ENCODE peak calls at places on chromosomes 13 and 19, in six cellular contexts. L, S, H, U, X and G are unnamed samples. For H3K9me3, the result is how much of the 10 kb centered on the place peaks cover.

GRCh38 chr13:65342938-65343337 is 1887.2 kb downstream of the PCDH9 start:
- DNase-seq in S (no peak), U (no peak), L (no peak), H (no peak), X (no peak), G (no peak)

GRCh38 chr19:32223595-32224370 is 121.6 kb upstream of the ZNF507 start:
- DNase-seq in S (peak), U (no peak), L (no peak), X (peak), H (peak), G (no peak)

GRCh38 chr19:49533551-49534488 is 6.0 kb downstream of the RCN3 start:
- DNase-seq in L (peak), S (peak), X (peak), H (peak), U (peak), G (peak)

GRCh38 chr19:44499559-44499958 is 763 bp downstream of the ZNF180 start:
- DNase-seq in L (no peak), H (no peak), S (no peak), X (no peak), U (no peak), G (no peak)

GRCh38 chr19:17202249-17202648 is 12.9 kb upstream of the USE1 start:
- DNase-seq in X (no peak), L (no peak), U (no peak), H (no peak), S (no peak), G (no peak)

GRCh38 chr19:50311723-50312635 is 17.2 kb downstream of the KCNC3 start:
- DNase-seq in U (no peak), L (no peak), H (no peak), X (no peak), S (peak), G (no peak)

GRCh38 chr19:23512151-23512925 is 117.1 kb upstream of the ZNF91 start:
- DNase-seq in L (no peak), U (no peak), H (no peak), S (no peak), X (no peak), G (no peak)

GRCh38 chr19:35436477-35437141 is 11.4 kb upstream of the FFAR2 start:
- DNase-seq in U (no peak), S (no peak), X (no peak), L (peak), H (no peak), G (no peak)

GRCh38 chr19:58519355-58520256 is at the start of gene ZBTB45:
- DNase-seq in H (peak), S (peak), L (peak), U (peak), X (peak), G (peak)

GRCh38 chr19:38478273-38478971 is 44.9 kb downstream of the RYR1 start:
- DNase-seq in U (no peak), L (no peak), H (no peak), X (no peak), S (peak), G (no peak)

GRCh38 chr19:50290775-50291174 is 38.4 kb downstream of the KCNC3 start:
- DNase-seq in X (no peak), U (no peak), S (no peak), H (no peak), L (no peak), G (peak)

GRCh38 chr13:67775359-67775758 is 545.2 kb upstream of the PCDH9 start:
- DNase-seq in U (no peak), S (no peak), X (no peak), L (no peak), H (no peak), G (no peak)

GRCh38 chr19:48928164-48929005 is 5.1 kb upstream of the DHDH start:
- DNase-seq in U (no peak), S (no peak), X (no peak), H (no peak), L (no peak), G (peak)

GRCh38 chr19:29497686-29498436 is 27.9 kb upstream of the VSTM2B start:
- DNase-seq in U (no peak), L (no peak), S (no peak), X (no peak), H (no peak), G (peak)

GRCh38 chr13:48575014-48575413 is 42.1 kb upstream of the RCBTB2 start:
- DNase-seq in X (no peak), S (no peak), H (no peak), L (no peak), U (no peak), G (no peak)

GRCh38 chr19:47158879-47159509 is 28.4 kb downstream of the SAE1 start:
- DNase-seq in S (no peak), H (peak), X (peak), U (no peak), L (no peak), G (no peak)

GRCh38 chr13:98963917-98964316 is 13.9 kb downstream of the DOCK9 start:
- DNase-seq in L (no peak), S (no peak), X (no peak), U (no peak), H (no peak), G (no peak)

GRCh38 chr19:53927745-53928144 is 18.7 kb downstream of the CACNG7 start:
- DNase-seq in S (peak), X (no peak), L (no peak), U (no peak), H (peak), G (no peak)

GRCh38 chr13:97946951-97947588 is 6.4 kb upstream of the IPO5 start:
- DNase-seq in X (no peak), L (no peak), H (no peak), U (no peak), S (no peak), G (no peak)

GRCh38 chr19:37227996-37228395 is 10.0 kb downstream of the ZNF383 start:
- DNase-seq in H (no peak), L (no peak), X (no peak), U (no peak), S (peak), G (no peak)

GRCh38 chr19:46442808-46443450 is 14.2 kb upstream of the PNMA8C start:
- DNase-seq in H (no peak), X (no peak), L (no peak), U (no peak), S (no peak), G (peak)

GRCh38 chr19:5048727-5049553 is 80.0 kb downstream of the KDM4B start:
- DNase-seq in H (no peak), L (peak), U (no peak), X (no peak), S (no peak), G (no peak)

GRCh38 chr13:79593611-79594275 is 112.8 kb downstream of the NDFIP2 start:
- DNase-seq in X (no peak), S (no peak), U (no peak), H (no peak), L (no peak), G (no peak)

GRCh38 chr19:17323973-17324327 is 10.7 kb downstream of the ANO8 start:
- DNase-seq in L (no peak), U (no peak), H (no peak), S (no peak), X (no peak), G (no peak)

GRCh38 chr13:59461411-59461810 is 702.3 kb downstream of the DIAPH3 start:
- DNase-seq in X (no peak), S (no peak), H (no peak), L (no peak), U (no peak), G (no peak)

GRCh38 chr13:48304132-48304876 is 753 bp downstream of the RB1 start:
- DNase-seq in S (peak), X (peak), U (peak), L (peak), H (peak), G (no peak)

GRCh38 chr13:98739023-98739422 is 13.4 kb downstream of the SLC15A1 start:
- DNase-seq in H (no peak), U (no peak), L (no peak), X (no peak), S (no peak), G (no peak)

GRCh38 chr13:112783946-112784500 is 94.2 kb downstream of the ATP11A start:
- DNase-seq in L (no peak), H (no peak), S (no peak), X (no peak), U (no peak), G (peak)

GRCh38 chr13:110338441-110339101 is 31.5 kb downstream of the COL4A2 start:
- DNase-seq in L (no peak), X (no peak), H (no peak), S (peak), U (peak), G (peak)

GRCh38 chr13:109945206-109945960 is 159.0 kb upstream of the IRS2 start:
- DNase-seq in L (no peak), U (no peak), X (no peak), S (no peak), H (no peak), G (no peak)

GRCh38 chr19:907183-907853 is 5.7 kb downstream of the R3HDM4 start:
- DNase-seq in H (no peak), L (no peak), X (peak), S (no peak), U (no peak), G (no peak)

GRCh38 chr13:51040431-51040830 is 70.6 kb downstream of the C13orf42 start:
- DNase-seq in X (no peak), U (no peak), H (no peak), S (no peak), L (no peak), G (no peak)

GRCh38 chr19:52028027-52028779 is at the start of gene ZNF614:
- DNase-seq in S (peak), X (peak), U (peak), L (peak), H (peak), G (peak)

GRCh38 chr19:52039169-52039568 is 9.5 kb downstream of the ZNF432 start:
- DNase-seq in S (no peak), L (no peak), U (no peak), H (no peak), X (no peak), G (no peak)

GRCh38 chr19:52028780-52029123 is 573 bp upstream of the ZNF614 start:
- DNase-seq in X (no peak), U (no peak), L (no peak), H (no peak), S (no peak), G (no peak)

GRCh38 chr19:52034051-52034728 is 6.0 kb upstream of the ZNF614 start:
- DNase-seq in L (no peak), H (no peak), S (no peak), X (no peak), U (no peak), G (no peak)
- H3K9me3 ChIP-seq in L (half or more), H (under half), S (under half), X (half or more), U (half or more), G (half or more)

GRCh38 chr19:12229990-12230389 is 64.7 kb downstream of the ZNF44 start:
- DNase-seq in U (no peak), H (no peak), X (no peak), S (no peak), L (no peak), G (no peak)

GRCh38 chr19:12237143-12237839 is 57.4 kb downstream of the ZNF44 start:
- DNase-seq in S (no peak), H (no peak), L (no peak), X (no peak), U (no peak), G (no peak)

GRCh38 chr19:12230751-12231733 is 63.6 kb downstream of the ZNF44 start:
- DNase-seq in H (no peak), X (no peak), U (peak), S (no peak), L (no peak), G (no peak)

GRCh38 chr19:12232961-12233360 is 61.7 kb downstream of the ZNF44 start:
- DNase-seq in L (no peak), H (no peak), U (no peak), X (no peak), S (no peak), G (no peak)
- H3K9me3 ChIP-seq in L (under half), H (under half), U (under half), X (under half), S (under half), G (under half)

GRCh38 chr13:41150058-41150457 is 17.5 kb upstream of the KBTBD6 start:
- DNase-seq in L (no peak), U (no peak), X (no peak), H (no peak), S (no peak), G (no peak)

GRCh38 chr13:41145136-41145908 is 12.7 kb upstream of the KBTBD6 start:
- DNase-seq in U (no peak), X (no peak), H (no peak), S (no peak), L (no peak), G (no peak)

GRCh38 chr13:41144576-41144975 is 12.0 kb upstream of the KBTBD6 start:
- DNase-seq in X (no peak), L (no peak), U (no peak), S (no peak), H (no peak), G (no peak)

GRCh38 chr13:41152005-41152404 is 19.4 kb upstream of the KBTBD6 start:
- DNase-seq in L (no peak), S (no peak), H (no peak), X (no peak), U (no peak), G (no peak)

DNA sequence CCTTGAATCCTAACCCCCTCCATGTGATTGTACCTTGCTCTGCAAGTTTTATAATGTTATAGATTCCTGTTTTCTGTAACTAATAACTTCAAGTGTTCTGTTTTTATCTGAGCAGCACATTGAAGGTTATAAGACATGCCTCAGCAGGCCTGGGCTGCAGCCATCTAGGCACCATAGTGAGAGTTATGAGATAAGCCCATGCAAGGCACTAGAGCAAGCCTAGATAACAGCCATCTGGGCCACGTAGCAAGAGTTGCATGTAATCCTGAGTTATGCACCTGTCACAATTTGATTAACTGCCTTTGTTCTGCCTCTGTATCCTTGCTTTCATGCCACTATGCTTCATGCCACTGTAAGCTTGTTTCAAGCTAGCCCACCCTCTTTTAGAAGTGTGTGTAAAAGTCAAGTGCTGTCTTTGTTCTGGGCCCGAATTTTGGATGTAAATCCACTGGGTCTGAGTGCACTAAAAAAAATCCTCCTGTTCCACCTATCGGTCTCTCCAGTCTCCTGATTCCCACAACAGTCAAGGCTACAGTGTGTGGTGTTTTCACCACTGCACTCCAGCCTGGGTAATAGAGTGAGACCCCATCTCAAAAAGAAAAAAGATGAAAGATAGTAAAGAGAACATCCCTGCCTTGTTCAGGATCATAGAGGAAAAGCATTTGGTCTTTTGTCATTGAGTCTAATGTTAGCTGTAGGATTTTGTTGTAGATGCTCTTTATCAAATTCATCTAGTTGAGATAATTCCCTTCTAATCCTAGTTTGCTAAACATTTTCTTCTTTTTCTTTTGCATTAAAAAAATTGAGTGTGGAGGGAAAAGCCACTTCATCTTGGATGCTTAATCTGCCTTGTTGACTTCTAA is 16.1 kb upstream of the KBTBD6 start:
- DNase-seq in H (no peak), X (no peak), U (no peak), L (no peak), S (no peak), G (no peak)
- H3K9me3 ChIP-seq in H (under half), X (under half), U (half or more), L (half or more), S (under half), G (under half)

GRCh38 chr19:6791237-6791636 is 18.7 kb downstream of the VAV1 start:
- DNase-seq in S (no peak), H (no peak), X (no peak), L (no peak), U (no peak), G (no peak)

GRCh38 chr19:6787393-6787792 is 14.9 kb downstream of the VAV1 start:
- DNase-seq in U (no peak), H (no peak), L (no peak), S (no peak), X (no peak), G (no peak)

GRCh38 chr19:6790194-6791128 is 18.0 kb downstream of the VAV1 start:
- DNase-seq in S (no peak), L (no peak), H (no peak), X (no peak), U (no peak), G (no peak)

GRCh38 chr19:6793411-6793810 is 20.9 kb downstream of the VAV1 start:
- DNase-seq in H (no peak), X (no peak), L (no peak), U (no peak), S (no peak), G (no peak)

GRCh38 chr19:6788896-6789295 is 16.4 kb downstream of the VAV1 start:
- DNase-seq in U (no peak), X (no peak), S (no peak), L (no peak), H (no peak), G (no peak)
- H3K9me3 ChIP-seq in U (under half), X (under half), S (under half), L (under half), H (under half), G (under half)

DNA sequence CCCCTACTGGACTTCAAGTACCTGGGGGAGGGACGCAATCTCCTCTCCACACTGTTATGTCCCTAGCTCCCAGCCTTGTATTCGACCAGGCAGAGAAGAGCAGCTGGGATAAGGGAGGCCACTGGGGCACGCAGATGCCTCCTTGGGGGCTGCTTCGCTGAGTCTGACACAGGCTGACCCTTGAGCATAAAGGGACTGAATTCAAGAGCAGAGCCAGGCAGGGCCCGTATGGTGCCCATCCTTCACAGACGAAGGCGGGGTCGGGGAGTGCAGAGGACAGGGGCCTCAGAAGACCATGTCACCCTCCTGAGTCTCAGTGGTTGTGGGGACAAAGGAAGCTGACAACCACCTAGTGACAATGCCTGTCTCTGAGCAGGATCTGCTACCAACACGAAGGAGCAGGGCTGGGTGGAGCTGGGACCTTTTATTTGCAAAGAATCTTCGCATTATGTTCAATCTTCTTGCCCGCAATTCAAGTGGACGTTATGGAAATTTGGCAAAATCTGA is 124.6 kb downstream of the TUBA3C start:
- DNase-seq in L (no peak), S (no peak), U (no peak), H (no peak), X (no peak), G (no peak)
- H3K9me3 ChIP-seq in L (half or more), S (under half), U (under half), H (under half), X (under half), G (under half)

GRCh38 chr13:30559274-30559673 is 58.4 kb upstream of the USPL1 start:
- DNase-seq in H (no peak), U (no peak), S (no peak), L (no peak), X (no peak), G (no peak)
- H3K9me3 ChIP-seq in H (under half), U (under half), S (under half), L (under half), X (under half), G (under half)

DNA sequence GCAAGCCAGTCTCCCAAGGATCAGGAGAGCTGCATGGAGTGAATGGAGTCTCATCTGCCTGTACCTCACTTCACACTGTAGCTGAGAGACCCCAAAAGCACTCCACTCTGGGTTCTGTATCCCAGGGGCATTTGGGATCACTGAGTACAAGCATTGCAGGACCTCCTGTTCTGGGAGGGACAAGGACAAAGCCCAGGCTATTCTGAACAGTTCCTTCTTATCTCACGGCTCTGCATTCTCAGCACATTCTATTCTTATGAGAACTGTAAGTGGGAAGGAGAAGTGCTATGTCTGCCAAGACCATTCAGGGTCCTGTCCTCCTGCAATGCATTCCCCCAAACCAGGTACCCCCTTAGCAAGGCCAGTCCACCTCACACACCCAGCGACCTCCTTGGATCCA is 42.8 kb downstream of the RNF6 start:
- DNase-seq in U (no peak), S (no peak), H (no peak), X (no peak), L (no peak), G (no peak)
- H3K9me3 ChIP-seq in U (under half), S (under half), H (under half), X (under half), L (under half), G (under half)